ENCODE peak calls at places on chromosome 10, in seven cellular contexts. J, L, V, Q, B, O and T are unnamed samples.

GRCh38 chr10:1465993-1466764 is 271.1 kb downstream of the ADARB2 start:
- DNase-seq in J (no peak), L (no peak), V (no peak), Q (no peak), B (no peak), O (no peak), T (no peak)

GRCh38 chr10:86262671-86263165 is 103.9 kb downstream of the GRID1 start:
- DNase-seq in J (no peak), L (no peak), V (no peak), Q (no peak), B (no peak), O (no peak), T (no peak)

GRCh38 chr10:28137907-28138880 is 139.3 kb upstream of the ODAD2 start:
- DNase-seq in J (no peak), L (no peak), V (no peak), Q (no peak), B (no peak), O (no peak), T (no peak)

GRCh38 chr10:68829494-68829893 is 2.2 kb downstream of the STOX1 start:
- DNase-seq in J (no peak), L (no peak), V (no peak), Q (no peak), B (no peak), O (no peak), T (no peak)

GRCh38 chr10:35306852-35307251 is 29.5 kb upstream of the CCNY start:
- DNase-seq in J (peak), L (no peak), V (no peak), Q (no peak), B (no peak), O (peak), T (no peak)

GRCh38 chr10:18238875-18239485 is 98.8 kb downstream of the CACNB2 start:
- DNase-seq in J (peak), L (no peak), V (no peak), Q (no peak), B (peak), O (peak), T (peak)

GRCh38 chr10:112950714-112951348 is 784 bp downstream of the TCF7L2 start:
- DNase-seq in J (no peak), L (no peak), V (no peak), Q (no peak), B (peak), O (peak), T (no peak)

GRCh38 chr10:91054325-91054724 is 133.4 kb upstream of the ANKRD1 start:
- DNase-seq in J (no peak), L (no peak), V (no peak), Q (no peak), B (no peak), O (no peak), T (no peak)

GRCh38 chr10:110057461-110057860 is 49.7 kb downstream of the ADD3 start:
- DNase-seq in J (no peak), L (no peak), V (no peak), Q (no peak), B (no peak), O (no peak), T (no peak)

GRCh38 chr10:110056822-110057221 is 49.0 kb downstream of the ADD3 start:
- DNase-seq in J (no peak), L (no peak), V (no peak), Q (no peak), B (no peak), O (no peak), T (no peak)

GRCh38 chr10:110058215-110058614 is 50.4 kb downstream of the ADD3 start:
- DNase-seq in J (no peak), L (no peak), V (no peak), Q (no peak), B (no peak), O (no peak), T (no peak)

GRCh38 chr10:110061687-110062086 is 53.9 kb downstream of the ADD3 start:
- DNase-seq in J (no peak), L (no peak), V (no peak), Q (no peak), B (no peak), O (no peak), T (no peak)

DNA sequence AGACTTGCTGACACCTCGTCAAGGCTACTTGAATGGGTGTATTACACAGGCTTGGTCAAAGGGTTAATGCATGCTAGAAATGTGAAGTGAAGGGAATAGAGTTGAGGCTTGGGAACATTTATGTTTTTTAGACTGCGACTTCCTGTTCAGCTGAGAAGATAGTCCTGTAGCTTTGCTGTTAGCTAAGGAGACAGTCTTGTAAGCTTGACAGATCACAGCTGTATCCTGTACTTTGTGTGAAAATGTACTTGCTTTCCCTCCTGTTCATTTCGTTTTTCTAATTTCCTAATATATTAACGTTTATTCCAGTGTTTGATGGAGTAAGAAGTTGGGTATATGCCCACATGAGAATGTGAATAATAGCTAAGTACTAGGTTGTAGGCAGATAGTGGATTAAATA is 52.2 kb downstream of the ADD3 start:
- DNase-seq in J (no peak), L (no peak), V (no peak), Q (no peak), B (no peak), O (no peak), T (no peak)
- TF ChIP-seq POLR2AphosphoS5 in J (no peak), L (no peak), V (no peak), Q (no peak), B (no peak), O (no peak), T (no peak)

GRCh38 chr10:109773818-109774440 is 149.4 kb downstream of the XPNPEP1 start:
- DNase-seq in J (peak), L (no peak), V (peak), Q (no peak), B (peak), O (peak), T (no peak)
- TF ChIP-seq TAF1 in J (no peak), L (no peak), V (no peak), Q (no peak), B (no peak), O (no peak), T (no peak)

DNA sequence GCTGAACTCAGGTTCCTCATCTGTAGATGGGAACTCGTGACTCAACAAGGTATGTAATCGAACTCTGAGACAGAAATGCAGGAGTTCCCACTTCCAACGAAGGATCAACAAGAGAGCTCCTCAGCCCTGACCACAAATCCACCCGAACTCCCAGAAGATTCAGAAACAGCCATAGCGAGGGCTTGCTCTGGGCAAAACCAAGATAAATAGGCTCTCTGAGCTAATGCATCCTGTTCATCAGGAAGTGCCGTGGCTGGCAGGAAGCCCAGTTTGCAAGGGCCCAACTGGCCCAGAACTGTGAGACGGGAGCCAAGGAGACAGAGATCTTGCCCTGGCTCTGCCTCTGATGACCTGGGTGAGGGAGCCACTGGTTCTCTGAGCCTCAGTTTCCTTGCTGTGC is 141.7 kb upstream of the PFKP start:
- DNase-seq in J (no peak), L (no peak), V (no peak), Q (no peak), B (no peak), O (no peak), T (no peak)
- TF ChIP-seq POLR2AphosphoS5 in J (no peak), L (no peak), V (no peak), Q (no peak), B (no peak), O (no peak), T (no peak)

GRCh38 chr10:62048919-62049636 is 147.6 kb downstream of the ARID5B start:
- DNase-seq in J (peak), L (peak), V (no peak), Q (no peak), B (peak), O (peak), T (no peak)
- TF ChIP-seq TAF1 in J (peak), L (peak), V (no peak), Q (no peak), B (no peak), O (peak), T (peak)